ENCODE peak calls at places on chromosomes 5 and 9, in ten cellular contexts. N is stimulated activated CD4-positive, alpha-beta T cell treated with anti-CD3 and anti-CD28 coated beads, Interleukin-2, amount 100 ng/mL, for 48 hours; H is sciatic nerve; F is GOT3; E is epithelial cell of esophagus; S is CD4-positive, CD25-positive, alpha-beta regulatory T cell; K is HT1080; M is iPS DF 6.9; Z is WTC11; D is substantia nigra. C is an unnamed sample.

GRCh38 chr9:127162046-127162445 is 39.6 kb upstream of the ANGPTL2 start:
- DNase-seq in N (no peak), H (no peak), F (no peak), E (peak; percentile 9), S (no peak), K (no peak), M (no peak), Z (no peak), D (no peak), C (peak; percentile 24)

GRCh38 chr5:151233576-151234202 is 9.8 kb upstream of the CCDC69 start:
- DNase-seq in N (no peak), H (no peak), F (no peak), E (no peak), S (no peak), K (no peak), M (no peak), Z (no peak), D (no peak), C (no peak)

GRCh38 chr5:172119921-172120688 is 67.9 kb downstream of the STK10 start:
- DNase-seq in N (no peak), H (no peak), F (no peak), E (no peak), S (no peak), K (no peak), M (no peak), Z (no peak), D (no peak), C (no peak)

GRCh38 chr9:5947912-5948311 is 57.2 kb downstream of the MLANA start:
- DNase-seq in N (no peak), H (no peak), F (no peak), E (no peak), S (no peak), K (no peak), M (no peak), Z (no peak), D (no peak), C (no peak)

GRCh38 chr9:72155282-72155677 is 6.0 kb downstream of the GDA start:
- DNase-seq in N (no peak), H (no peak), F (no peak), E (no peak), S (no peak), K (no peak), M (no peak), Z (no peak), D (no peak), C (no peak)

GRCh38 chr5:79802995-79803394 is 113.4 kb downstream of the CMYA5 start:
- DNase-seq in N (no peak), H (no peak), F (no peak), E (no peak), S (no peak), K (no peak), M (no peak), Z (no peak), D (no peak), C (no peak)

GRCh38 chr9:93318441-93318840 is 133.0 kb upstream of the FAM120A start:
- DNase-seq in N (no peak), H (no peak), F (no peak), E (no peak), S (no peak), K (no peak), M (no peak), Z (no peak), D (no peak), C (no peak)

GRCh38 chr9:97809666-97810344 is 43.2 kb upstream of the FOXE1 start:
- DNase-seq in N (no peak), H (no peak), F (no peak), E (peak; percentile 53), S (no peak), K (no peak), M (no peak), Z (no peak), D (no peak), C (no peak)

GRCh38 chr9:90855208-90856000 is 53.8 kb downstream of the SYK start:
- DNase-seq in N (no peak), H (no peak), F (no peak), E (no peak), S (no peak), K (no peak), M (no peak), Z (no peak), D (no peak), C (no peak)

GRCh38 chr9:10059044-10059443 is 553.8 kb downstream of the PTPRD start:
- DNase-seq in N (no peak), H (no peak), F (no peak), E (peak; percentile 96), S (no peak), K (peak; percentile 18), M (no peak), Z (no peak), D (no peak), C (no peak)

GRCh38 chr5:23445573-23445972 is 61.8 kb upstream of the PRDM9 start:
- DNase-seq in N (no peak), H (no peak), F (no peak), E (peak; percentile 70), S (no peak), K (no peak), M (no peak), Z (no peak), D (no peak), C (no peak)

GRCh38 chr5:73633060-73633459 is 7.1 kb downstream of the ARHGEF28 start:
- DNase-seq in N (no peak), H (no peak), F (no peak), E (no peak), S (no peak), K (no peak), M (no peak), Z (no peak), D (no peak), C (no peak)

GRCh38 chr9:135499326-135500070 is 984 bp upstream of the MRPS2 start:
- DNase-seq in N (peak; percentile 86), H (peak; percentile 99), F (peak; percentile 49), E (peak; percentile 85), S (peak; percentile 88), K (peak; percentile 78), M (no peak), Z (peak; percentile 88), D (peak; percentile 93), C (peak; percentile 47)

GRCh38 chr9:27505744-27506161 is 18.3 kb upstream of the IFNK start:
- DNase-seq in N (no peak), H (no peak), F (no peak), E (peak; percentile 80), S (no peak), K (peak; percentile 89), M (no peak), Z (no peak), D (no peak), C (no peak)

GRCh38 chr5:159208508-159209437 is 580 bp downstream of the RNF145 start:
- DNase-seq in N (peak; percentile 16), H (peak; percentile 73), F (no peak), E (no peak), S (no peak), K (no peak), M (no peak), Z (peak; percentile 57), D (peak; percentile 50), C (no peak)

GRCh38 chr9:121312169-121312568 is 44.2 kb downstream of the GSN start:
- DNase-seq in N (no peak), H (peak; percentile 47), F (no peak), E (no peak), S (no peak), K (no peak), M (no peak), Z (no peak), D (no peak), C (no peak)

GRCh38 chr9:129823163-129823933 is 588 bp downstream of the TOR1A start:
- DNase-seq in N (no peak), H (no peak), F (no peak), E (peak; percentile 32), S (no peak), K (peak; percentile 28), M (no peak), Z (peak; percentile 19), D (no peak), C (peak; percentile 53)

GRCh38 chr5:151199581-151200185 is 24.2 kb downstream of the CCDC69 start:
- DNase-seq in N (no peak), H (no peak), F (no peak), E (no peak), S (no peak), K (no peak), M (no peak), Z (no peak), D (no peak), C (no peak)

GRCh38 chr9:1233568-1233967 is 183.4 kb downstream of the DMRT2 start:
- DNase-seq in N (no peak), H (no peak), F (no peak), E (no peak), S (no peak), K (no peak), M (no peak), Z (no peak), D (no peak), C (no peak)

GRCh38 chr9:13125261-13125660 is 154.2 kb downstream of the MPDZ start:
- DNase-seq in N (no peak), H (no peak), F (no peak), E (no peak), S (no peak), K (no peak), M (no peak), Z (no peak), D (no peak), C (no peak)

C was measured in GF-D8.